ENCODE peak calls at places on chromosomes 6 and 20, in eight cellular contexts. W is AG09309, Y is testis, N is stomach, Z is coronary artery, U is foreskin fibroblast, H is cardiac muscle cell, V is fibroblast of lung. S is an unnamed sample.

GRCh38 chr20:15220778-15221565 is 883.6 kb upstream of the FLRT3 start:
- DNase-seq in W (no peak), Y (no peak), N (no peak), Z (no peak), U (peak; percentile 65), H (peak; percentile 38), V (no peak), S (no peak)

GRCh38 chr6:113421997-113422396 is 435.1 kb upstream of the MARCKS start:
- DNase-seq in W (no peak), Y (no peak), N (no peak), Z (no peak), U (no peak), H (no peak), V (no peak), S (no peak)

GRCh38 chr6:131036616-131037015 is 26.4 kb downstream of the EPB41L2 start:
- DNase-seq in W (no peak), Y (no peak), N (no peak), Z (no peak), U (no peak), H (no peak), V (no peak), S (no peak)

GRCh38 chr6:14596410-14596809 is 478.8 kb downstream of the CD83 start:
- DNase-seq in W (peak; percentile 24), Y (no peak), N (peak; percentile 28), Z (no peak), U (peak; percentile 74), H (peak; percentile 88), V (peak; percentile 63), S (peak; percentile 50)

GRCh38 chr20:63106108-63106764 is 99.5 kb upstream of the BHLHE23 start:
- DNase-seq in W (no peak), Y (no peak), N (peak; percentile 89), Z (peak; percentile 82), U (peak; percentile 21), H (peak; percentile 16), V (peak; percentile 31), S (peak; percentile 6)

GRCh38 chr6:6736753-6737654 is 148.5 kb downstream of the LY86 start:
- DNase-seq in W (peak; percentile 87), Y (peak; percentile 89), N (peak; percentile 67), Z (no peak), U (peak; percentile 92), H (peak; percentile 86), V (peak; percentile 56), S (peak; percentile 95)

GRCh38 chr6:145148392-145149175 is 586.7 kb downstream of the EPM2A start:
- DNase-seq in W (peak; percentile 77), Y (no peak), N (peak; percentile 29), Z (no peak), U (peak; percentile 95), H (peak; percentile 10), V (peak; percentile 77), S (peak; percentile 56)

GRCh38 chr20:12762725-12763124 is 246.0 kb upstream of the SPTLC3 start:
- DNase-seq in W (no peak), Y (peak; percentile 21), N (no peak), Z (no peak), U (no peak), H (no peak), V (no peak), S (no peak)

GRCh38 chr6:136587527-136587926 is 37.3 kb upstream of the MAP7 start:
- DNase-seq in W (no peak), Y (no peak), N (no peak), Z (no peak), U (peak; percentile 66), H (no peak), V (peak; percentile 46), S (peak; percentile 49)

GRCh38 chr6:42933195-42933594 is 3.9 kb downstream of the CNPY3 start:
- DNase-seq in W (no peak), Y (no peak), N (no peak), Z (no peak), U (no peak), H (peak; percentile 41), V (no peak), S (no peak)

DNA sequence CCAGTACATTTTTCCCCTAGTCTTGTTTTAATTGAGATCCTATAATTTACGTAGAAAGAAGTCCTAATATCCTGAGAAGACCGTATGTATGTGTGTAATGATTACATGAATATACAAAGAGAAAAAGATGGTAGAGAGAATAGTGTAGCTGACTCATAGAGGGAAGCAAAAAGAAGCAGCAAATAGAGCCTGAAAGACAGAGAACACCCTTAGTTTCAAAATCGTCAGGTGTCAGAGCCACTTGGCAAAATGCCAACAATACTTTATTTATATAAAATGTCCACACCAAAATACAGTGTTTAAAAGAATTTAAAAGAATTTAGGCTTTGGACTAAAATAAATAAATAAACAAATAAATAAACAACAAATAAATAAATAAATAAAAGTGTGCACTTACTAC is 1414.1 kb upstream of the EYS start:
- DNase-seq in W (no peak), Y (no peak), N (no peak), Z (no peak), U (no peak), H (no peak), V (no peak), S (no peak)
- H3K4me3 ChIP-seq in W (no peak overlapping the region), Y (no peak overlapping the region), N (no peak overlapping the region), Z (no peak overlapping the region), U (no peak overlapping the region), H (no peak overlapping the region), V (no peak overlapping the region), S (no peak overlapping the region)

GRCh38 chr6:4384638-4385036 is 249.3 kb upstream of the ECI2 start:
- DNase-seq in W (no peak), Y (no peak), N (no peak), Z (no peak), U (no peak), H (no peak), V (no peak), S (no peak)
- TF ChIP-seq CTCF in W (no peak), Y (peak; percentile 7), N (no peak), Z (no peak), U (no peak), H (no peak), V (no peak), S (no peak)

GRCh38 chr6:108160009-108160408 is 5.8 kb upstream of the NR2E1 start:
- DNase-seq in W (no peak), Y (no peak), N (no peak), Z (no peak), U (no peak), H (no peak), V (no peak), S (no peak)

GRCh38 chr6:108156180-108156937 is 9.5 kb upstream of the NR2E1 start:
- DNase-seq in W (no peak), Y (no peak), N (no peak), Z (no peak), U (no peak), H (no peak), V (no peak), S (no peak)

GRCh38 chr6:108156938-108157233 is 8.9 kb upstream of the NR2E1 start:
- DNase-seq in W (no peak), Y (no peak), N (no peak), Z (no peak), U (no peak), H (no peak), V (no peak), S (no peak)

GRCh38 chr6:108157234-108157971 is 8.4 kb upstream of the NR2E1 start:
- DNase-seq in W (no peak), Y (no peak), N (no peak), Z (no peak), U (no peak), H (no peak), V (no peak), S (no peak)

GRCh38 chr6:108157972-108158441 is 7.8 kb upstream of the NR2E1 start:
- DNase-seq in W (no peak), Y (no peak), N (no peak), Z (no peak), U (no peak), H (no peak), V (no peak), S (no peak)
- H3K4me3 ChIP-seq in W (no peak overlapping the region), Y (peak overlapping the region; percentile 33), N (peak overlapping the region; percentile 33), Z (peak overlapping the region; percentile 60), U (no peak overlapping the region), H (peak overlapping the region; percentile 11), V (no peak overlapping the region), S (no peak overlapping the region)

DNA sequence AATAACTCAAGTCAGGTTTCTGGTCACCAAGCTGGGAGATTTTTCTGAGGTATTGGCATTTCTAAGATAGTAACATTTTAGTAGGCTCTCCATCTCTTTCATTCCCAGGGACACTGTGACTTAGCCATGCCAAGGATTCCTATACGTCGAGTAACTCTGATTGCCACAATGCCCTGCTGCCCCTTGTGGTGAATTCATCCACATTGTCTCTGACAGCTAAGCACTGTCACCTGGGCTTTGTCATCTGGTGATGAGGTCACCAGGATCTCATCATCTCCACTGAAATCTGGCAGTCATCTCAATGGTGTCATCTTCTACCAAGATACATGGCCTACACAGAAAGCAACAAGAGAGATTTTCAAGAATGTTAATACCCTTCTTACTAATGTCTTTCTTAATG is 246.6 kb downstream of the CD109 start:
- DNase-seq in W (no peak), Y (no peak), N (no peak), Z (no peak), U (peak; percentile 87), H (no peak), V (peak; percentile 9), S (peak; percentile 3)
- TF ChIP-seq CTCF in W (peak; percentile 17), Y (no peak), N (no peak), Z (no peak), U (no peak), H (no peak), V (no peak), S (no peak)